ENCODE peak calls at places on chromosomes 16 and 17, in eight cellular contexts. One of them, this sample, is unnamed.

GRCh38 chr16:22734313-22734869 is 79.6 kb upstream of the HS3ST2 start:
- DNase-seq in neural crest cell: no peak
- DNase-seq in erythroblast: no peak
- DNase-seq in GDM1: no peak
- DNase-seq in stimulated activated CD8-positive, alpha-beta memory T cell treated with anti-CD3 and anti-CD28 coated beads, Interleukin-4, amount 100 ng/mL, for 1 hour: no peak
- DNase-seq in PC-3: no peak
- DNase-seq in adipocyte: no peak
- DNase-seq in mesendoderm: no peak
- DNase-seq in this sample: no peak

GRCh38 chr17:66191607-66192377 is at the start of gene CEP112:
- DNase-seq in neural crest cell: peak; percentile 90
- DNase-seq in erythroblast: peak; percentile 79
- DNase-seq in GDM1: peak; percentile 84
- DNase-seq in stimulated activated CD8-positive, alpha-beta memory T cell treated with anti-CD3 and anti-CD28 coated beads, Interleukin-4, amount 100 ng/mL, for 1 hour: peak; percentile 84
- DNase-seq in PC-3: peak; percentile 66
- DNase-seq in adipocyte: peak; percentile 84
- DNase-seq in mesendoderm: peak; percentile 90
- DNase-seq in this sample: peak; percentile 95

GRCh38 chr17:62757518-62757951 is 50.6 kb downstream of the MARCHF10 start:
- DNase-seq in neural crest cell: no peak
- DNase-seq in erythroblast: no peak
- DNase-seq in GDM1: no peak
- DNase-seq in stimulated activated CD8-positive, alpha-beta memory T cell treated with anti-CD3 and anti-CD28 coated beads, Interleukin-4, amount 100 ng/mL, for 1 hour: no peak
- DNase-seq in PC-3: no peak
- DNase-seq in adipocyte: no peak
- DNase-seq in mesendoderm: no peak
- DNase-seq in this sample: no peak

GRCh38 chr16:23343643-23344612 is 41.8 kb downstream of the SCNN1B start:
- DNase-seq in neural crest cell: no peak
- DNase-seq in erythroblast: no peak
- DNase-seq in GDM1: no peak
- DNase-seq in stimulated activated CD8-positive, alpha-beta memory T cell treated with anti-CD3 and anti-CD28 coated beads, Interleukin-4, amount 100 ng/mL, for 1 hour: no peak
- DNase-seq in PC-3: no peak
- DNase-seq in adipocyte: no peak
- DNase-seq in mesendoderm: peak; percentile 50
- DNase-seq in this sample: no peak

GRCh38 chr17:59838196-59838911 is 54.4 kb downstream of the TUBD1 start:
- DNase-seq in neural crest cell: no peak
- DNase-seq in erythroblast: peak; percentile 77
- DNase-seq in GDM1: no peak
- DNase-seq in stimulated activated CD8-positive, alpha-beta memory T cell treated with anti-CD3 and anti-CD28 coated beads, Interleukin-4, amount 100 ng/mL, for 1 hour: no peak
- DNase-seq in PC-3: peak; percentile 54
- DNase-seq in adipocyte: peak; percentile 43
- DNase-seq in mesendoderm: peak; percentile 60
- DNase-seq in this sample: no peak

GRCh38 chr16:11985250-11985649 is 8.7 kb downstream of the SNX29 start:
- DNase-seq in neural crest cell: no peak
- DNase-seq in erythroblast: no peak
- DNase-seq in GDM1: no peak
- DNase-seq in stimulated activated CD8-positive, alpha-beta memory T cell treated with anti-CD3 and anti-CD28 coated beads, Interleukin-4, amount 100 ng/mL, for 1 hour: no peak
- DNase-seq in PC-3: no peak
- DNase-seq in adipocyte: peak; percentile 11
- DNase-seq in mesendoderm: no peak
- DNase-seq in this sample: no peak

GRCh38 chr16:31819948-31820347 is 53.7 kb upstream of the ZNF267 start:
- DNase-seq in neural crest cell: no peak
- DNase-seq in erythroblast: no peak
- DNase-seq in GDM1: no peak
- DNase-seq in stimulated activated CD8-positive, alpha-beta memory T cell treated with anti-CD3 and anti-CD28 coated beads, Interleukin-4, amount 100 ng/mL, for 1 hour: no peak
- DNase-seq in PC-3: no peak
- DNase-seq in adipocyte: no peak
- DNase-seq in mesendoderm: no peak
- DNase-seq in this sample: no peak

GRCh38 chr16:54054237-54054780 is 232.3 kb downstream of the IRX3 start:
- DNase-seq in neural crest cell: no peak
- DNase-seq in erythroblast: no peak
- DNase-seq in GDM1: no peak
- DNase-seq in stimulated activated CD8-positive, alpha-beta memory T cell treated with anti-CD3 and anti-CD28 coated beads, Interleukin-4, amount 100 ng/mL, for 1 hour: no peak
- DNase-seq in PC-3: no peak
- DNase-seq in adipocyte: no peak
- DNase-seq in mesendoderm: no peak
- DNase-seq in this sample: no peak

GRCh38 chr17:78142113-78142861 is 3.9 kb upstream of the C17orf99 start:
- DNase-seq in neural crest cell: no peak
- DNase-seq in erythroblast: no peak
- DNase-seq in GDM1: no peak
- DNase-seq in stimulated activated CD8-positive, alpha-beta memory T cell treated with anti-CD3 and anti-CD28 coated beads, Interleukin-4, amount 100 ng/mL, for 1 hour: no peak
- DNase-seq in PC-3: peak; percentile 100
- DNase-seq in adipocyte: no peak
- DNase-seq in mesendoderm: peak; percentile 61
- DNase-seq in this sample: no peak

GRCh38 chr16:27736431-27736830 is 186.5 kb downstream of the KATNIP start:
- DNase-seq in neural crest cell: no peak
- DNase-seq in erythroblast: no peak
- DNase-seq in GDM1: no peak
- DNase-seq in stimulated activated CD8-positive, alpha-beta memory T cell treated with anti-CD3 and anti-CD28 coated beads, Interleukin-4, amount 100 ng/mL, for 1 hour: no peak
- DNase-seq in PC-3: no peak
- DNase-seq in adipocyte: no peak
- DNase-seq in mesendoderm: no peak
- DNase-seq in this sample: no peak

GRCh38 chr17:39199673-39199985 is 454 bp upstream of the RPL19 start:
- DNase-seq in neural crest cell: no peak
- DNase-seq in erythroblast: no peak
- DNase-seq in GDM1: no peak
- DNase-seq in stimulated activated CD8-positive, alpha-beta memory T cell treated with anti-CD3 and anti-CD28 coated beads, Interleukin-4, amount 100 ng/mL, for 1 hour: no peak
- DNase-seq in PC-3: no peak
- DNase-seq in adipocyte: no peak
- DNase-seq in mesendoderm: no peak
- DNase-seq in this sample: no peak

GRCh38 chr16:84754353-84754856 is 54.6 kb downstream of the USP10 start:
- DNase-seq in neural crest cell: peak; percentile 73
- DNase-seq in erythroblast: peak; percentile 89
- DNase-seq in GDM1: peak; percentile 45
- DNase-seq in stimulated activated CD8-positive, alpha-beta memory T cell treated with anti-CD3 and anti-CD28 coated beads, Interleukin-4, amount 100 ng/mL, for 1 hour: peak; percentile 22
- DNase-seq in PC-3: peak; percentile 87
- DNase-seq in adipocyte: peak; percentile 93
- DNase-seq in mesendoderm: peak; percentile 92
- DNase-seq in this sample: peak; percentile 57

GRCh38 chr16:78675312-78675711 is 575.9 kb downstream of the WWOX start:
- DNase-seq in neural crest cell: no peak
- DNase-seq in erythroblast: no peak
- DNase-seq in GDM1: no peak
- DNase-seq in stimulated activated CD8-positive, alpha-beta memory T cell treated with anti-CD3 and anti-CD28 coated beads, Interleukin-4, amount 100 ng/mL, for 1 hour: no peak
- DNase-seq in PC-3: peak; percentile 49
- DNase-seq in adipocyte: no peak
- DNase-seq in mesendoderm: no peak
- DNase-seq in this sample: no peak

GRCh38 chr16:28984619-28985135 is at the start of gene LAT:
- DNase-seq in neural crest cell: no peak
- DNase-seq in erythroblast: no peak
- DNase-seq in GDM1: peak; percentile 78
- DNase-seq in stimulated activated CD8-positive, alpha-beta memory T cell treated with anti-CD3 and anti-CD28 coated beads, Interleukin-4, amount 100 ng/mL, for 1 hour: peak; percentile 60
- DNase-seq in PC-3: no peak
- DNase-seq in adipocyte: no peak
- DNase-seq in mesendoderm: no peak
- DNase-seq in this sample: peak; percentile 79

GRCh38 chr16:1331712-1332617 is 1.5 kb upstream of the BAIAP3 start:
- DNase-seq in neural crest cell: no peak
- DNase-seq in erythroblast: peak; percentile 36
- DNase-seq in GDM1: no peak
- DNase-seq in stimulated activated CD8-positive, alpha-beta memory T cell treated with anti-CD3 and anti-CD28 coated beads, Interleukin-4, amount 100 ng/mL, for 1 hour: no peak
- DNase-seq in PC-3: peak; percentile 55
- DNase-seq in adipocyte: peak; percentile 32
- DNase-seq in mesendoderm: peak; percentile 99
- DNase-seq in this sample: no peak

GRCh38 chr17:58587713-58588117 is 73.3 kb upstream of the MTMR4 start:
- DNase-seq in neural crest cell: peak; percentile 44
- DNase-seq in erythroblast: peak; percentile 79
- DNase-seq in GDM1: no peak
- DNase-seq in stimulated activated CD8-positive, alpha-beta memory T cell treated with anti-CD3 and anti-CD28 coated beads, Interleukin-4, amount 100 ng/mL, for 1 hour: peak; percentile 14
- DNase-seq in PC-3: peak; percentile 84
- DNase-seq in adipocyte: peak; percentile 67
- DNase-seq in mesendoderm: peak; percentile 83
- DNase-seq in this sample: peak; percentile 56

GRCh38 chr16:81625544-81626152 is 153.4 kb upstream of the PLCG2 start:
- DNase-seq in neural crest cell: no peak
- DNase-seq in erythroblast: no peak
- DNase-seq in GDM1: no peak
- DNase-seq in stimulated activated CD8-positive, alpha-beta memory T cell treated with anti-CD3 and anti-CD28 coated beads, Interleukin-4, amount 100 ng/mL, for 1 hour: no peak
- DNase-seq in PC-3: peak; percentile 65
- DNase-seq in adipocyte: no peak
- DNase-seq in mesendoderm: no peak
- DNase-seq in this sample: no peak

GRCh38 chr17:46738544-46738943 is 79.9 kb downstream of the WNT3 start:
- DNase-seq in neural crest cell: no peak
- DNase-seq in erythroblast: no peak
- DNase-seq in GDM1: no peak
- DNase-seq in stimulated activated CD8-positive, alpha-beta memory T cell treated with anti-CD3 and anti-CD28 coated beads, Interleukin-4, amount 100 ng/mL, for 1 hour: no peak
- DNase-seq in PC-3: no peak
- DNase-seq in adipocyte: no peak
- DNase-seq in mesendoderm: no peak
- DNase-seq in this sample: no peak

GRCh38 chr16:58885528-58886170 is 151.5 kb upstream of the GOT2 start:
- DNase-seq in neural crest cell: no peak
- DNase-seq in erythroblast: no peak
- DNase-seq in GDM1: no peak
- DNase-seq in stimulated activated CD8-positive, alpha-beta memory T cell treated with anti-CD3 and anti-CD28 coated beads, Interleukin-4, amount 100 ng/mL, for 1 hour: no peak
- DNase-seq in PC-3: no peak
- DNase-seq in adipocyte: no peak
- DNase-seq in mesendoderm: no peak
- DNase-seq in this sample: no peak

GRCh38 chr17:78878261-78878660 is 24.7 kb downstream of the CEP295NL start:
- DNase-seq in neural crest cell: no peak
- DNase-seq in erythroblast: no peak
- DNase-seq in GDM1: no peak
- DNase-seq in stimulated activated CD8-positive, alpha-beta memory T cell treated with anti-CD3 and anti-CD28 coated beads, Interleukin-4, amount 100 ng/mL, for 1 hour: no peak
- DNase-seq in PC-3: no peak
- DNase-seq in adipocyte: no peak
- DNase-seq in mesendoderm: no peak
- DNase-seq in this sample: no peak

GRCh38 chr16:88374736-88375135 is 8.0 kb upstream of the ZNF469 start:
- DNase-seq in neural crest cell: no peak
- DNase-seq in erythroblast: no peak
- DNase-seq in GDM1: no peak
- DNase-seq in stimulated activated CD8-positive, alpha-beta memory T cell treated with anti-CD3 and anti-CD28 coated beads, Interleukin-4, amount 100 ng/mL, for 1 hour: no peak
- DNase-seq in PC-3: no peak
- DNase-seq in adipocyte: no peak
- DNase-seq in mesendoderm: no peak
- DNase-seq in this sample: no peak

GRCh38 chr17:17051791-17052461 is 9.7 kb downstream of the MPRIP start:
- DNase-seq in neural crest cell: no peak
- DNase-seq in erythroblast: no peak
- DNase-seq in GDM1: peak; percentile 51
- DNase-seq in stimulated activated CD8-positive, alpha-beta memory T cell treated with anti-CD3 and anti-CD28 coated beads, Interleukin-4, amount 100 ng/mL, for 1 hour: no peak
- DNase-seq in PC-3: no peak
- DNase-seq in adipocyte: no peak
- DNase-seq in mesendoderm: no peak
- DNase-seq in this sample: no peak

GRCh38 chr16:85259831-85260165 is 147.5 kb upstream of the CIBAR2 start:
- DNase-seq in neural crest cell: no peak
- DNase-seq in erythroblast: no peak
- DNase-seq in GDM1: no peak
- DNase-seq in stimulated activated CD8-positive, alpha-beta memory T cell treated with anti-CD3 and anti-CD28 coated beads, Interleukin-4, amount 100 ng/mL, for 1 hour: no peak
- DNase-seq in PC-3: no peak
- DNase-seq in adipocyte: no peak
- DNase-seq in mesendoderm: no peak
- DNase-seq in this sample: no peak

GRCh38 chr16:27706156-27706705 is 156.3 kb downstream of the KATNIP start:
- DNase-seq in neural crest cell: no peak
- DNase-seq in erythroblast: no peak
- DNase-seq in GDM1: no peak
- DNase-seq in stimulated activated CD8-positive, alpha-beta memory T cell treated with anti-CD3 and anti-CD28 coated beads, Interleukin-4, amount 100 ng/mL, for 1 hour: no peak
- DNase-seq in PC-3: no peak
- DNase-seq in adipocyte: no peak
- DNase-seq in mesendoderm: no peak
- DNase-seq in this sample: no peak

GRCh38 chr16:87854907-87855683 is 14.2 kb downstream of the SLC7A5 start:
- DNase-seq in neural crest cell: no peak
- DNase-seq in erythroblast: no peak
- DNase-seq in GDM1: no peak
- DNase-seq in stimulated activated CD8-positive, alpha-beta memory T cell treated with anti-CD3 and anti-CD28 coated beads, Interleukin-4, amount 100 ng/mL, for 1 hour: no peak
- DNase-seq in PC-3: no peak
- DNase-seq in adipocyte: no peak
- DNase-seq in mesendoderm: no peak
- DNase-seq in this sample: no peak

GRCh38 chr17:80187090-80187489 is 17.3 kb downstream of the CARD14 start:
- DNase-seq in neural crest cell: no peak
- DNase-seq in erythroblast: no peak
- DNase-seq in GDM1: no peak
- DNase-seq in stimulated activated CD8-positive, alpha-beta memory T cell treated with anti-CD3 and anti-CD28 coated beads, Interleukin-4, amount 100 ng/mL, for 1 hour: no peak
- DNase-seq in PC-3: peak; percentile 71
- DNase-seq in adipocyte: no peak
- DNase-seq in mesendoderm: no peak
- DNase-seq in this sample: no peak

GRCh38 chr16:30032083-30032819 is 1.2 kb upstream of the TLCD3B start:
- DNase-seq in neural crest cell: peak; percentile 77
- DNase-seq in erythroblast: peak; percentile 85
- DNase-seq in GDM1: peak; percentile 48
- DNase-seq in stimulated activated CD8-positive, alpha-beta memory T cell treated with anti-CD3 and anti-CD28 coated beads, Interleukin-4, amount 100 ng/mL, for 1 hour: no peak
- DNase-seq in PC-3: peak; percentile 74
- DNase-seq in adipocyte: peak; percentile 84
- DNase-seq in mesendoderm: peak; percentile 91
- DNase-seq in this sample: peak; percentile 51